ENCODE peak calls at places on chromosomes 7 and 10, in seven cellular contexts. One of them, this sample, is unnamed.

GRCh38 chr7:67348171-67348570 is 351.5 kb downstream of the TYW1 start:
- DNase-seq in fibroblast of lung: no peak
- DNase-seq in ovary: no peak
- DNase-seq in cardiac muscle cell: no peak
- DNase-seq in neuronal stem cell: no peak
- DNase-seq in lower lobe of right lung: no peak
- DNase-seq in aorta: no peak
- DNase-seq in this sample: peak; percentile 8

GRCh38 chr10:8539056-8539455 is 484.6 kb downstream of the GATA3 start:
- DNase-seq in neuronal stem cell: no peak
- DNase-seq in fibroblast of lung: peak; percentile 35
- DNase-seq in aorta: no peak
- DNase-seq in ovary: no peak
- DNase-seq in lower lobe of right lung: no peak
- DNase-seq in cardiac muscle cell: no peak
- DNase-seq in this sample: no peak

GRCh38 chr10:27503498-27504006 is 552 bp upstream of the RAB18 start:
- DNase-seq in aorta: no peak
- DNase-seq in neuronal stem cell: peak; percentile 4
- DNase-seq in ovary: no peak
- DNase-seq in fibroblast of lung: no peak
- DNase-seq in lower lobe of right lung: no peak
- DNase-seq in cardiac muscle cell: no peak
- DNase-seq in this sample: no peak

GRCh38 chr7:29335188-29336083 is 140.9 kb downstream of the CHN2 start:
- DNase-seq in fibroblast of lung: no peak
- DNase-seq in ovary: no peak
- DNase-seq in aorta: no peak
- DNase-seq in lower lobe of right lung: no peak
- DNase-seq in neuronal stem cell: no peak
- DNase-seq in cardiac muscle cell: no peak
- DNase-seq in this sample: no peak

GRCh38 chr10:53487019-53487983 is 714.7 kb upstream of the MBL2 start:
- DNase-seq in neuronal stem cell: no peak
- DNase-seq in aorta: peak; percentile 39
- DNase-seq in fibroblast of lung: no peak
- DNase-seq in ovary: no peak
- DNase-seq in cardiac muscle cell: no peak
- DNase-seq in lower lobe of right lung: no peak
- DNase-seq in this sample: peak; percentile 39

GRCh38 chr10:122019414-122019975 is 30.5 kb downstream of the TACC2 start:
- DNase-seq in cardiac muscle cell: no peak
- DNase-seq in neuronal stem cell: peak; percentile 54
- DNase-seq in lower lobe of right lung: peak; percentile 81
- DNase-seq in ovary: no peak
- DNase-seq in fibroblast of lung: no peak
- DNase-seq in aorta: no peak
- DNase-seq in this sample: peak; percentile 83

GRCh38 chr7:42722198-42722597 is 189.7 kb downstream of the C7orf25 start:
- DNase-seq in fibroblast of lung: no peak
- DNase-seq in ovary: no peak
- DNase-seq in neuronal stem cell: no peak
- DNase-seq in lower lobe of right lung: no peak
- DNase-seq in cardiac muscle cell: no peak
- DNase-seq in aorta: no peak
- DNase-seq in this sample: no peak

GRCh38 chr10:116779076-116779687 is 36.8 kb upstream of the HSPA12A start:
- DNase-seq in cardiac muscle cell: no peak
- DNase-seq in ovary: no peak
- DNase-seq in lower lobe of right lung: no peak
- DNase-seq in neuronal stem cell: no peak
- DNase-seq in aorta: no peak
- DNase-seq in fibroblast of lung: peak; percentile 39
- DNase-seq in this sample: no peak

GRCh38 chr10:122879339-122880273 is at the start of gene FAM24B:
- DNase-seq in fibroblast of lung: peak; percentile 94
- DNase-seq in lower lobe of right lung: peak; percentile 93
- DNase-seq in ovary: peak; percentile 91
- DNase-seq in cardiac muscle cell: peak; percentile 91
- DNase-seq in neuronal stem cell: peak; percentile 68
- DNase-seq in aorta: peak; percentile 93
- DNase-seq in this sample: peak; percentile 97

GRCh38 chr10:50416885-50417284 is 165.6 kb upstream of the ASAH2 start:
- DNase-seq in neuronal stem cell: no peak
- DNase-seq in lower lobe of right lung: no peak
- DNase-seq in cardiac muscle cell: no peak
- DNase-seq in aorta: no peak
- DNase-seq in ovary: no peak
- DNase-seq in fibroblast of lung: no peak
- DNase-seq in this sample: no peak
- H3K4me3 ChIP-seq in neuronal stem cell: no peak overlapping the region
- H3K4me3 ChIP-seq in lower lobe of right lung: peak overlapping the region; percentile 73
- H3K4me3 ChIP-seq in cardiac muscle cell: no peak overlapping the region
- H3K4me3 ChIP-seq in aorta: no peak overlapping the region
- H3K4me3 ChIP-seq in ovary: no peak overlapping the region
- H3K4me3 ChIP-seq in fibroblast of lung: peak overlapping the region; percentile 73
- H3K4me3 ChIP-seq in this sample: peak overlapping the region; percentile 72

DNA sequence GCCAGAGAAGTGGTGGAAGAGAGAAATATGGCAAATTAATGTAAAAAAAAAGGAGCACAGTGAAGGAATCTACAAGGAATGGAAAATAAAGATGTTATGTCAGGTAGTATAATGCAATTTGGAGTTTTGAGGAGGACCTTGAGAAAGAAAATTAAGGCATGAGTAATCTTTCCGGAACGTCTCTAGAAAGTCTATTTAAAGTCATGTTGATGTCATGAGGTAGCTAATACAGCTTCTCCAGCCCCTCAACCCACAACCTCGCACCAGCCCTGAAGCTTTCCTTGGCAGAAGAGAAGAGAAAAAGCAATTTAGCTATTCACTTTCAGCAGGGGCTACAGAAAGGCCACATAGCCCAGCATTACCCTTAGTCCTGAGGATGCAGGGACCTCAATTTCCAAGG is 22.5 kb downstream of the TRDMT1 start:
- DNase-seq in neuronal stem cell: no peak
- DNase-seq in ovary: no peak
- DNase-seq in aorta: no peak
- DNase-seq in lower lobe of right lung: no peak
- DNase-seq in cardiac muscle cell: no peak
- DNase-seq in fibroblast of lung: peak; percentile 82
- DNase-seq in this sample: no peak
- H3K4me3 ChIP-seq in neuronal stem cell: no peak overlapping the region
- H3K4me3 ChIP-seq in ovary: no peak overlapping the region
- H3K4me3 ChIP-seq in aorta: no peak overlapping the region
- H3K4me3 ChIP-seq in lower lobe of right lung: no peak overlapping the region
- H3K4me3 ChIP-seq in cardiac muscle cell: no peak overlapping the region
- H3K4me3 ChIP-seq in fibroblast of lung: no peak overlapping the region
- H3K4me3 ChIP-seq in this sample: no peak overlapping the region

DNA sequence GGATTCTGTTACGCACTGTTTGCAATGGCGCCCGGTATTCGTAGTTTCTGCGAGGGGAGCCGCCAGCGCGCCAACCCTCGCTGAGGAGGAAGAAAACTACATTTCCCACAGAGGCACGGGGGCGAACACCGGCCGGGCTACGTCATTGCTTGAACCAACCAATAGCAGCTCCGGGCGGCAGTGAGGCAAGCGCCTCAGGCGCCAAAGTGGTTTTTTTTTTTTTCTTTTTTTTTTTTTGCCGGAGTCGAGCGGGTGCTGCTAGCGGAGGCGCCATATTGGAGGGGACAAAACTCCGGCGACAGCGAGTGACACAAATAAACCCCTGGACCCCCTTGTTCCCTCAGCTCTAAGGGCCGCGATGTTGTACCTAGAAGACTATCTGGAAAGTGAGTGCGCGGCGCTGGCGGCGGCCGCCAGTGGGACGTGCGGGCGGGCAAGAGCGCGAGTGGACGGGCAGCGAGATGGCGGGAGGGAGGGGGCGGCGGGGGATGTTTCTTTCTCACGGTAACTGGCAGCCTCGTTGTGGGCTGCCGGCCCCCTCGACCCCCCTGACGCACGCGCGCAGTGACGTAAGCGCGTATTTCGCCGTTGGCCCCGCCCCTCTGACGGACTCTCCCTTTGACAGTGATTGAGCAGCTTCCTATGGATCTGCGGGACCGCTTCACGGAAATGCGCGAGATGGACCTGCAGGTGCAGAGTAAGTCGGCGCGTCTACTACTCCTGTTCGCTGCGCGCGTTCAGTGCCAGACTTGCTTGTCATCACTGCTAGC is at the start of gene ING3:
- DNase-seq in aorta: peak; percentile 98
- DNase-seq in neuronal stem cell: peak; percentile 95
- DNase-seq in fibroblast of lung: peak; percentile 95
- DNase-seq in cardiac muscle cell: peak; percentile 98
- DNase-seq in ovary: peak; percentile 95
- DNase-seq in lower lobe of right lung: peak; percentile 97
- DNase-seq in this sample: peak; percentile 98
- H3K4me3 ChIP-seq in aorta: peak within 1 kb of the TSS; percentile 94
- H3K4me3 ChIP-seq in neuronal stem cell: peak within 1 kb of the TSS; percentile 89
- H3K4me3 ChIP-seq in fibroblast of lung: peak within 1 kb of the TSS; percentile 89
- H3K4me3 ChIP-seq in cardiac muscle cell: peak within 1 kb of the TSS; percentile 56
- H3K4me3 ChIP-seq in ovary: peak within 1 kb of the TSS; percentile 78
- H3K4me3 ChIP-seq in lower lobe of right lung: peak within 1 kb of the TSS; percentile 79
- H3K4me3 ChIP-seq in this sample: peak within 1 kb of the TSS; percentile 54

GRCh38 chr10:89296227-89296648 is 5.6 kb upstream of the IFIT2 start:
- DNase-seq in lower lobe of right lung: peak; percentile 44
- DNase-seq in fibroblast of lung: no peak
- DNase-seq in ovary: no peak
- DNase-seq in aorta: no peak
- DNase-seq in cardiac muscle cell: no peak
- DNase-seq in neuronal stem cell: no peak
- DNase-seq in this sample: peak; percentile 53
- H3K4me3 ChIP-seq in lower lobe of right lung: no peak overlapping the region
- H3K4me3 ChIP-seq in fibroblast of lung: no peak overlapping the region
- H3K4me3 ChIP-seq in ovary: no peak overlapping the region
- H3K4me3 ChIP-seq in aorta: no peak overlapping the region
- H3K4me3 ChIP-seq in cardiac muscle cell: no peak overlapping the region
- H3K4me3 ChIP-seq in neuronal stem cell: no peak overlapping the region
- H3K4me3 ChIP-seq in this sample: no peak overlapping the region

DNA sequence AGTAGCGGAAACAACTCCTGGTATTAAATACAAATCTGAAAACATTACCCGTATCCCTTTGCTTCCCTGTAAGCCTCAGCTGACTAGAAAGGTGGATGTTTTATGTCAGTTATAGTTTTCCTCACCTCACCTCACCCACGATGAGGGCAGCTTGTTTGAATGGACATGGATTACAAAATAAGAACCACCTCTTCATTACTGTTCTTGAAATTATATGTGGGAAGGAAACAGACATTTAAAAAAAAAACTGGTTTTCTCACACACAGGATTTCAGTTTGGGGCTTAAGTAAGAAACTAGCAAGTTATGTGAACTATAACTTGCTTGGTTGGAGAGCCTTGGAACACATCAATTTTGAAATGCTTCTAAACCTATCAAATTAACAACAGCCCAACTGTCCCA is 232.9 kb upstream of the CCDC6 start:
- DNase-seq in aorta: no peak
- DNase-seq in neuronal stem cell: no peak
- DNase-seq in cardiac muscle cell: peak; percentile 6
- DNase-seq in ovary: no peak
- DNase-seq in lower lobe of right lung: no peak
- DNase-seq in fibroblast of lung: no peak
- DNase-seq in this sample: no peak
- H3K4me3 ChIP-seq in aorta: no peak overlapping the region
- H3K4me3 ChIP-seq in neuronal stem cell: no peak overlapping the region
- H3K4me3 ChIP-seq in cardiac muscle cell: peak overlapping the region; percentile 63
- H3K4me3 ChIP-seq in ovary: peak overlapping the region; percentile 35
- H3K4me3 ChIP-seq in lower lobe of right lung: no peak overlapping the region
- H3K4me3 ChIP-seq in fibroblast of lung: no peak overlapping the region
- H3K4me3 ChIP-seq in this sample: peak overlapping the region; percentile 9

GRCh38 chr7:142299226-142299625 is 41.4 kb upstream of the PRSS58 start:
- DNase-seq in ovary: no peak
- DNase-seq in fibroblast of lung: no peak
- DNase-seq in lower lobe of right lung: no peak
- DNase-seq in aorta: no peak
- DNase-seq in cardiac muscle cell: no peak
- DNase-seq in neuronal stem cell: no peak
- DNase-seq in this sample: no peak

GRCh38 chr7:142298631-142299030 is 40.8 kb upstream of the PRSS58 start:
- DNase-seq in lower lobe of right lung: no peak
- DNase-seq in cardiac muscle cell: no peak
- DNase-seq in fibroblast of lung: no peak
- DNase-seq in ovary: no peak
- DNase-seq in neuronal stem cell: no peak
- DNase-seq in aorta: no peak
- DNase-seq in this sample: no peak

GRCh38 chr7:142301299-142301698 is 43.4 kb upstream of the PRSS58 start:
- DNase-seq in cardiac muscle cell: no peak
- DNase-seq in ovary: no peak
- DNase-seq in aorta: no peak
- DNase-seq in lower lobe of right lung: no peak
- DNase-seq in neuronal stem cell: no peak
- DNase-seq in fibroblast of lung: no peak
- DNase-seq in this sample: no peak

GRCh38 chr7:142301923-142302550 is 44.2 kb upstream of the PRSS58 start:
- DNase-seq in cardiac muscle cell: no peak
- DNase-seq in aorta: no peak
- DNase-seq in fibroblast of lung: peak; percentile 6
- DNase-seq in neuronal stem cell: no peak
- DNase-seq in ovary: no peak
- DNase-seq in lower lobe of right lung: no peak
- DNase-seq in this sample: no peak

DNA sequence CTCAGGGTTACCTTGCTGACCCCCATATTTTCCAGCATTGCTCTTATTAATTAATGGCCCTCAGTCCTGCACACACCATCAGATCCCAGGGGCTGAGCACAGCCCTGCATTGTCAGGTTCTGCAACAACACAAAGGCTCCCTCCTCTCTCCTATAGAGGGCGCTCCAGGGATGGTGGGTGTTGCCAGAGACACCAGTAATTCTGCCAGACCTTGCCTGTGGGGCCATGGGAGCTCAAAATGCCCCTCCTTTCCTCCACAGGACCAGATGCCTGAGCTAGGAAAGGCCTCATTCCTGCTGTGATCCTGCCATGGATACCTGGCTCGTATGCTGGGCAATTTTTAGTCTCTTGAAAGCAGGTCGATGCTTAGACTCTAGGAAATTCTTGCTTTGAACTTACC is 42.8 kb upstream of the PRSS58 start:
- DNase-seq in lower lobe of right lung: no peak
- DNase-seq in neuronal stem cell: no peak
- DNase-seq in cardiac muscle cell: no peak
- DNase-seq in aorta: no peak
- DNase-seq in ovary: no peak
- DNase-seq in fibroblast of lung: no peak
- DNase-seq in this sample: no peak
- H3K4me3 ChIP-seq in lower lobe of right lung: no peak overlapping the region
- H3K4me3 ChIP-seq in neuronal stem cell: no peak overlapping the region
- H3K4me3 ChIP-seq in cardiac muscle cell: no peak overlapping the region
- H3K4me3 ChIP-seq in aorta: no peak overlapping the region
- H3K4me3 ChIP-seq in ovary: no peak overlapping the region
- H3K4me3 ChIP-seq in fibroblast of lung: no peak overlapping the region
- H3K4me3 ChIP-seq in this sample: no peak overlapping the region

GRCh38 chr7:140623995-140624902 is 16.4 kb downstream of the DENND2A start:
- DNase-seq in fibroblast of lung: no peak
- DNase-seq in neuronal stem cell: no peak
- DNase-seq in cardiac muscle cell: peak; percentile 25
- DNase-seq in aorta: no peak
- DNase-seq in ovary: no peak
- DNase-seq in lower lobe of right lung: no peak
- DNase-seq in this sample: no peak
- H3K4me3 ChIP-seq in fibroblast of lung: no peak overlapping the region
- H3K4me3 ChIP-seq in neuronal stem cell: no peak overlapping the region
- H3K4me3 ChIP-seq in cardiac muscle cell: no peak overlapping the region
- H3K4me3 ChIP-seq in aorta: no peak overlapping the region
- H3K4me3 ChIP-seq in ovary: no peak overlapping the region
- H3K4me3 ChIP-seq in lower lobe of right lung: no peak overlapping the region
- H3K4me3 ChIP-seq in this sample: no peak overlapping the region